ENCODE peak calls at places on chromosomes 2 and 18, in four cellular contexts. R is cardiac muscle cell, K is breast epithelium, A is NCI-H187 treated with DMSO at 0.1 percent for 48 hours. L is an unnamed sample.

GRCh38 chr2:16623046-16623445 is 42.6 kb downstream of the CYRIA start:
- DNase-seq in R (no peak), K (no peak), A (no peak), L (no peak)

GRCh38 chr2:227466887-227467285 is 5.1 kb upstream of the AGFG1 start:
- DNase-seq in R (no peak), K (no peak), A (no peak), L (no peak)

GRCh38 chr2:207674266-207674774 is 37.1 kb upstream of the CCNYL1 start:
- DNase-seq in R (no peak), K (no peak), A (no peak), L (no peak)

GRCh38 chr2:215657844-215658243 is 222.0 kb upstream of the FN1 start:
- DNase-seq in R (no peak), K (no peak), A (no peak), L (no peak)

GRCh38 chr2:224927671-224928173 is 114.5 kb downstream of the DOCK10 start:
- DNase-seq in R (no peak), K (no peak), A (no peak), L (no peak)

GRCh38 chr2:207352978-207353377 is 176.8 kb upstream of the CREB1 start:
- DNase-seq in R (no peak), K (no peak), A (no peak), L (no peak)

GRCh38 chr2:134254836-134255235 is 964 bp downstream of the MGAT5 start:
- DNase-seq in R (no peak), K (no peak), A (no peak), L (no peak)

GRCh38 chr2:173690349-173690748 is 274.8 kb downstream of the SP3 start:
- DNase-seq in R (no peak), K (no peak), A (no peak), L (no peak)

GRCh38 chr18:77777126-77777525 is 527.5 kb downstream of the GALR1 start:
- DNase-seq in R (no peak), K (no peak), A (no peak), L (no peak)

GRCh38 chr2:220893411-220893810 is 678.7 kb downstream of the EPHA4 start:
- DNase-seq in R (no peak), K (no peak), A (no peak), L (no peak)

GRCh38 chr2:214410918-214411554 is at the start of gene VWC2L:
- DNase-seq in R (peak), K (peak), A (no peak), L (peak)

GRCh38 chr18:63472380-63472779 is 4.4 kb upstream of the SERPINB5 start:
- DNase-seq in R (no peak), K (no peak), A (no peak), L (no peak)

GRCh38 chr2:20525041-20526035 is 78.5 kb downstream of the RHOB start:
- DNase-seq in R (no peak), K (no peak), A (no peak), L (no peak)

GRCh38 chr2:55419236-55419513 is 481 bp downstream of the CCDC88A start:
- DNase-seq in R (no peak), K (no peak), A (no peak), L (no peak)

GRCh38 chr18:44871771-44872170 is 191.1 kb downstream of the SETBP1 start:
- DNase-seq in R (no peak), K (no peak), A (no peak), L (no peak)

GRCh38 chr2:65868177-65868576 is 435.8 kb upstream of the SPRED2 start:
- DNase-seq in R (no peak), K (no peak), A (no peak), L (no peak)

GRCh38 chr2:105598404-105598803 is 146.3 kb upstream of the NCK2 start:
- DNase-seq in R (no peak), K (no peak), A (no peak), L (no peak)

GRCh38 chr2:180554330-180554729 is 426.1 kb upstream of the UBE2E3 start:
- DNase-seq in R (no peak), K (no peak), A (no peak), L (no peak)

GRCh38 chr18:56248613-56249235 is 389.7 kb downstream of the TXNL1 start:
- DNase-seq in R (no peak), K (no peak), A (no peak), L (no peak)

GRCh38 chr2:12728221-12728777 is 11.6 kb downstream of the TRIB2 start:
- DNase-seq in R (no peak), K (no peak), A (no peak), L (no peak)

GRCh38 chr2:48415765-48416515 is 114.0 kb upstream of the STON1 start:
- DNase-seq in R (no peak), K (no peak), A (no peak), L (no peak)

L was measured in WTC11.